ENCODE peak calls at places on chromosomes 1 and 21, in eight cellular contexts. T is SJSA1, R is lung, K is right atrium auricular region, A is left lung, D is A549, U is tibial artery, J is testis. Q is an unnamed sample.

GRCh38 chr1:201266774-201267173 is 16.5 kb upstream of the PKP1 start:
- DNase-seq in T (peak), J (no peak), R (peak), D (peak), U (no peak), A (no peak), K (peak), Q (peak)

GRCh38 chr1:226736908-226737818 is 1.9 kb downstream of the ITPKB start:
- DNase-seq in A (peak), D (no peak), K (no peak), R (peak), J (peak), T (no peak), U (peak), Q (peak)

GRCh38 chr1:156608036-156608674 is 6.9 kb upstream of the GPATCH4 start:
- DNase-seq in R (peak), U (no peak), D (peak), K (no peak), A (no peak), J (peak), T (no peak), Q (peak)

GRCh38 chr1:153415850-153416570 is at the start of gene S100A7A:
- DNase-seq in T (peak), J (no peak), R (no peak), U (no peak), K (peak), D (no peak), A (no peak), Q (peak)

GRCh38 chr1:206834217-206834616 is 31.2 kb upstream of the IL20 start:
- DNase-seq in D (no peak), U (no peak), J (no peak), A (no peak), K (no peak), R (no peak), T (no peak), Q (no peak)

GRCh38 chr1:9309080-9309479 is 16.4 kb downstream of the SPSB1 start:
- DNase-seq in K (no peak), U (no peak), R (no peak), A (no peak), D (no peak), T (no peak), J (no peak), Q (no peak)

GRCh38 chr1:91282695-91283420 is 121.8 kb downstream of the HFM1 start:
- DNase-seq in T (peak), D (peak), J (peak), K (peak), A (no peak), U (peak), R (peak), Q (peak)

GRCh38 chr1:54017979-54018378 is at the start of gene LDLRAD1:
- DNase-seq in D (no peak), J (peak), T (no peak), K (peak), R (no peak), A (no peak), U (no peak), Q (no peak)

GRCh38 chr1:33996281-33996680 is 132.4 kb downstream of the HMGB4 start:
- DNase-seq in K (no peak), A (no peak), D (no peak), U (no peak), T (no peak), R (no peak), J (no peak), Q (no peak)

GRCh38 chr1:226029568-226030225 is 30.6 kb upstream of the SDE2 start:
- DNase-seq in J (no peak), D (no peak), A (peak), U (no peak), T (no peak), R (no peak), K (no peak), Q (no peak)

GRCh38 chr1:26335774-26336476 is 18.0 kb downstream of the CRYBG2 start:
- DNase-seq in J (no peak), T (peak), A (no peak), D (no peak), K (no peak), U (no peak), R (no peak), Q (no peak)

GRCh38 chr1:220219136-220219442 is 53.2 kb downstream of the RAB3GAP2 start:
- DNase-seq in T (no peak), D (no peak), A (no peak), J (no peak), R (no peak), U (no peak), K (no peak), Q (no peak)

GRCh38 chr1:232709339-232709738 is 79.4 kb upstream of the SIPA1L2 start:
- DNase-seq in J (no peak), A (no peak), K (no peak), R (no peak), U (no peak), D (no peak), T (no peak), Q (no peak)

GRCh38 chr1:117760069-117760468 is 154.2 kb downstream of the TENT5C start:
- DNase-seq in A (no peak), T (no peak), R (no peak), J (no peak), U (no peak), K (no peak), D (no peak), Q (no peak)

GRCh38 chr1:177171536-177172123 is 872 bp downstream of the BRINP2 start:
- DNase-seq in A (no peak), R (no peak), J (no peak), D (no peak), K (no peak), T (no peak), U (no peak), Q (no peak)

GRCh38 chr1:111952258-111952657 is 37.2 kb downstream of the KCND3 start:
- DNase-seq in J (no peak), T (no peak), R (no peak), K (no peak), A (no peak), D (no peak), U (no peak), Q (no peak)

GRCh38 chr1:104665300-104665699 is 915.6 kb downstream of the AMY1C start:
- DNase-seq in A (no peak), D (no peak), K (no peak), U (no peak), R (no peak), J (no peak), T (no peak), Q (no peak)

GRCh38 chr1:211638723-211639122 is 36.7 kb downstream of the NEK2 start:
- DNase-seq in U (peak), T (no peak), A (no peak), K (no peak), J (no peak), D (no peak), R (no peak), Q (peak)

GRCh38 chr21:37695111-37695510 is 221.1 kb downstream of the KCNJ6 start:
- DNase-seq in T (no peak), A (no peak), R (no peak), D (no peak), K (peak), U (no peak), J (no peak), Q (no peak)

GRCh38 chr1:38817958-38818705 is 41.4 kb downstream of the RRAGC start:
- DNase-seq in D (peak), U (no peak), A (no peak), K (no peak), J (peak), T (peak), R (no peak), Q (no peak)

GRCh38 chr21:33642896-33643657 is 776 bp downstream of the ITSN1 start:
- DNase-seq in T (peak), D (no peak), J (peak), U (peak), R (peak), K (no peak), A (peak), Q (peak)

GRCh38 chr1:30660241-30660640 is 63.1 kb downstream of the MATN1 start:
- DNase-seq in T (no peak), K (no peak), D (no peak), R (no peak), J (no peak), A (no peak), U (no peak), Q (no peak)

GRCh38 chr1:25061596-25061995 is 131.5 kb upstream of the RUNX3 start:
- DNase-seq in K (no peak), T (no peak), A (no peak), R (no peak), D (no peak), U (no peak), J (no peak), Q (no peak)

GRCh38 chr1:211527888-211528287 is 35.9 kb upstream of the RD3 start:
- DNase-seq in A (no peak), D (no peak), U (no peak), T (no peak), J (no peak), K (no peak), R (no peak), Q (no peak)

GRCh38 chr21:45886610-45887026 is 95.0 kb upstream of the COL6A1 start:
- DNase-seq in D (no peak), A (no peak), K (no peak), T (no peak), J (no peak), R (no peak), U (no peak), Q (no peak)

GRCh38 chr1:241834733-241835377 is 13.1 kb upstream of the EXO1 start:
- DNase-seq in J (no peak), R (no peak), A (no peak), K (no peak), U (no peak), D (peak), T (no peak), Q (no peak)

GRCh38 chr1:184973308-184974085 is 811 bp downstream of the NIBAN1 start:
- DNase-seq in R (peak), A (peak), D (peak), K (peak), U (peak), J (peak), T (peak), Q (peak)

DNA sequence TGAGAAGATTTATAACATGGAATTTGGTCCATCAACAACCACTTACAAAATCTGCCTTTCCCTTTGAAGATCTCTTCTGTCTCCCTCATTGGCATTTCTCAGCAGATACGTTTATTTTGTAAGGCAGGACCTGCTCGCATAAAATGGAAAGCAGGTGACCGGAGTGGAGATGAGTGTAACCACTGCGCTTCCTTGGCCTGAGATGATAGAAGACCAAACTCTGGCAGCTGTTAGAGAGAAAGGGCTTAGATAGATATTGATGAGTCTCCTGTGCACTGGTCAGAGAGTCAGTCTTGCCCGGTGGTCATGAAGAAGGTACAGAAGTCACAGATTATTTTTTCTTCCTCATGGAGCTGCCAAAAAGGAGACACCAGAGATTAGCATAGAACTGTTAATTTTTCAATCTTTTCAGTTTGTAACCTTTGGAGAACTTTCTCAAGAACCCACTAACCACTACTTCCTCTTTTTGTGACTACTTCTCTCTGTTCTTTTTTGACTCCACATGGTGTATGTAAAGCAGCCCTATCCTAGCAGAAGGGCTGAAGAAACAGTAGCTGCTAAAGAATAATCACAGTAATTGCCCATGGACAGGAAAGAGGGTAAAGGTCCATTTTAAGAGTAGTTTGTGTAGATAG is 47.6 kb downstream of the FCRL3 start:
- DNase-seq in K (no peak), D (no peak), R (no peak), J (no peak), U (no peak), T (no peak), A (no peak), Q (no peak)
- H3K4me3 ChIP-seq in K (no peak), D (no peak), R (no peak), J (no peak), U (no peak), T (no peak), A (no peak), Q (no peak)

GRCh38 chr1:205343431-205344009 is 13.2 kb downstream of the KLHDC8A start:
- DNase-seq in D (peak), K (no peak), T (no peak), U (no peak), R (no peak), A (no peak), J (peak), Q (no peak)
- H3K4me3 ChIP-seq in D (peak), K (peak), T (no peak), U (peak), R (no peak), A (peak), J (peak), Q (no peak)

GRCh38 chr1:19166066-19166465 is 44.0 kb downstream of the UBR4 start:
- DNase-seq in K (no peak), D (no peak), U (no peak), J (no peak), T (no peak), A (no peak), R (no peak), Q (no peak)

GRCh38 chr1:19167140-19167539 is 42.9 kb downstream of the UBR4 start:
- DNase-seq in J (no peak), K (no peak), T (no peak), R (no peak), D (no peak), U (no peak), A (no peak), Q (no peak)

GRCh38 chr1:19165501-19165900 is 44.6 kb downstream of the UBR4 start:
- DNase-seq in R (no peak), J (no peak), A (no peak), K (no peak), D (no peak), U (no peak), T (no peak), Q (no peak)

GRCh38 chr1:19163261-19163660 is 46.8 kb downstream of the UBR4 start:
- DNase-seq in R (no peak), K (no peak), T (no peak), U (no peak), J (no peak), A (no peak), D (no peak), Q (no peak)

GRCh38 chr1:19164274-19165015 is 45.6 kb downstream of the UBR4 start:
- DNase-seq in J (no peak), T (no peak), A (no peak), U (no peak), K (no peak), R (no peak), D (no peak), Q (no peak)
- H3K4me3 ChIP-seq in J (no peak), T (no peak), A (no peak), U (no peak), K (no peak), R (no peak), D (no peak), Q (no peak)

GRCh38 chr1:147080013-147080661 is 92.1 kb downstream of the PRKAB2 start:
- DNase-seq in T (no peak), K (no peak), J (no peak), R (no peak), A (no peak), D (no peak), U (no peak), Q (no peak)

GRCh38 chr1:147080671-147081394 is 91.4 kb downstream of the PRKAB2 start:
- DNase-seq in D (no peak), R (no peak), T (no peak), K (no peak), J (no peak), U (no peak), A (no peak), Q (no peak)

GRCh38 chr1:147086129-147086528 is 86.1 kb downstream of the PRKAB2 start:
- DNase-seq in T (no peak), J (no peak), K (no peak), R (no peak), D (no peak), A (no peak), U (no peak), Q (no peak)

GRCh38 chr1:147084273-147085096 is 87.8 kb downstream of the PRKAB2 start:
- DNase-seq in D (peak), J (peak), T (peak), R (peak), K (peak), A (peak), U (peak), Q (peak)

DNA sequence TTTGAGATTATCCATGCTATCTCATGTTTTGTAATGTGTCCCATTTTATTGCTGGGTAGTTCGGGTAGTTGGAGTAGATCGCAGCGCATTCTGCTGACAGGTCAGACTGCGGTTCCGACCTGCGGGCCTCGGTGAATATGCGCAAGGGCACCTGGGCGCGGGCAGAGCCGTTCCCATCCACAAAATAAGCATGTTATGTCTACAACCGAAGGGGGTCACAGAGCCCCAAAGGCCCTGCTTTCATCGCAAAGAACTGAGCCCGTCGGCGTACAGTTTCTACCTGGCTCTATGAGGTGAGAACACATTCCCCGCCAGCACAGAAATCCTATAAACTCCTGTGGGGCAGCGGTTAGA is 88.4 kb downstream of the PRKAB2 start:
- DNase-seq in D (no peak), T (no peak), J (no peak), K (no peak), A (no peak), U (no peak), R (no peak), Q (no peak)
- H3K4me3 ChIP-seq in D (peak), T (peak), J (peak), K (peak), A (peak), U (peak), R (peak), Q (peak)

GRCh38 chr1:228060458-228061190 is 21.9 kb upstream of the ARF1 start:
- DNase-seq in J (no peak), A (peak), K (no peak), D (no peak), R (no peak), U (peak), T (no peak), Q (no peak)
- H3K4me3 ChIP-seq in J (peak), A (peak), K (no peak), D (peak), R (peak), U (no peak), T (peak), Q (no peak)

DNA sequence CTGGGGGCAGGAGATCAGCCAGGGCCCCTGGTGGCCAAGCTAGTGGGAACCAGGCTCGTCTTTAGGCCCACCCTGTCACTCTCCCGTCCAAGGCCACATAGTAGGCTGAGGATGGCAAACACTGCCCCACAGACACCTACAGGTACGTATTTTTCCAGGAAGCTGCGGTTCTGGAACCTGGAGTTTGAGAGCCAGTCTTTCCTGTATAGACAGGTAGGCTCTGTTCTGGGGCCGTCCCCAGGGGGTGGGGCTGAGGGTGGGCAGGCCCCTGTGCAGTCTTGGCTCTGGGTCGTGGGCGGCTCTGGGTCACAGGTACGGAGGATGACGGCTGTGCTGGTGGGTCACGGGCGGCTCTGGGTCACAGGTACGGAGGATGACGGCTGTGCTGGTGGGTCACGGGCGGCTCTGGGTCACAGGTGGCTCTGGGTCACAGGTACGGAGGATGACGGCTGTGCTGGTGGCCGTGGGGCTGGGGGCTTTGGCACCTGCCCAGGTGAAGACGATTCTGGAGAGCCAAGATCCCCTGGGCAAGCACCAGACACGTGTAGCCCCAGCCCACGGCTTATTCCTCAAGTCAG is 2.2 kb downstream of the PUSL1 start:
- DNase-seq in U (no peak), D (no peak), J (no peak), R (no peak), A (no peak), K (no peak), T (no peak), Q (no peak)
- H3K4me3 ChIP-seq in U (no peak), D (no peak), J (no peak), R (no peak), A (no peak), K (no peak), T (no peak), Q (no peak)

Q was measured in lower leg skin.